ENCODE peak calls at places on chromosomes 1 and 21, in ten cellular contexts. N is activated naive CD8-positive, alpha-beta T cell treated with anti-CD3 and anti-CD28 coated beads, Interleukin-2, amount 50 U/mL, for 24 hours; L is HS-5; T is T follicular helper cell; B is MCF 10A; K is anterior cingulate cortex; V is stimulated activated CD4-positive, alpha-beta T cell treated with anti-CD3 and anti-CD28 coated beads, Interleukin-2, amount 100 ng/mL, for 48 hours; O is GM10248; H is breast epithelium; F is heart left ventricle. R is an unnamed sample.

GRCh38 chr1:201140235-201140940 is 13.4 kb upstream of the ASCL5 start:
- DNase-seq in N (no peak), L (no peak), T (no peak), B (no peak), K (no peak), V (no peak), O (no peak), H (no peak), F (no peak), R (no peak)

GRCh38 chr1:57007472-57007871 is 41.7 kb upstream of the C8B start:
- DNase-seq in N (no peak), L (no peak), T (no peak), B (no peak), K (no peak), V (no peak), O (no peak), H (no peak), F (no peak), R (no peak)

GRCh38 chr1:27011058-27011764 is 1.4 kb downstream of the TENT5B start:
- DNase-seq in N (no peak), L (peak; percentile 73), T (no peak), B (peak; percentile 95), K (no peak), V (no peak), O (no peak), H (peak; percentile 93), F (no peak), R (no peak)

GRCh38 chr1:41791667-41792484 is 126.8 kb downstream of the HIVEP3 start:
- DNase-seq in N (no peak), L (no peak), T (no peak), B (no peak), K (no peak), V (no peak), O (no peak), H (no peak), F (no peak), R (no peak)

GRCh38 chr1:109193653-109194590 is 19.8 kb upstream of the SARS1 start:
- DNase-seq in N (peak; percentile 77), L (no peak), T (peak; percentile 22), B (peak; percentile 58), K (no peak), V (peak; percentile 67), O (peak; percentile 78), H (no peak), F (no peak), R (peak; percentile 54)

GRCh38 chr1:175073054-175073453 is 5.4 kb downstream of the TNN start:
- DNase-seq in N (no peak), L (no peak), T (no peak), B (peak; percentile 51), K (no peak), V (no peak), O (no peak), H (no peak), F (no peak), R (no peak)

GRCh38 chr1:240582953-240583352 is 29.0 kb downstream of the GREM2 start:
- DNase-seq in N (no peak), L (no peak), T (no peak), B (no peak), K (no peak), V (no peak), O (no peak), H (no peak), F (no peak), R (no peak)

GRCh38 chr1:237124856-237125462 is 83.0 kb downstream of the RYR2 start:
- DNase-seq in N (no peak), L (no peak), T (no peak), B (peak; percentile 65), K (no peak), V (no peak), O (peak; percentile 24), H (no peak), F (no peak), R (no peak)

GRCh38 chr21:22342855-22343254 is 1344.6 kb downstream of the NCAM2 start:
- DNase-seq in N (no peak), L (no peak), T (no peak), B (peak; percentile 35), K (no peak), V (no peak), O (no peak), H (no peak), F (no peak), R (no peak)

GRCh38 chr1:156894711-156895407 is 1.3 kb downstream of the PEAR1 start:
- DNase-seq in N (no peak), L (no peak), T (no peak), B (no peak), K (no peak), V (no peak), O (no peak), H (no peak), F (peak; percentile 79), R (no peak)

GRCh38 chr1:32813941-32814739 is 3.0 kb downstream of the YARS1 start:
- DNase-seq in N (no peak), L (no peak), T (no peak), B (peak; percentile 75), K (no peak), V (no peak), O (no peak), H (no peak), F (no peak), R (no peak)

GRCh38 chr1:64877151-64877550 is 89.2 kb downstream of the JAK1 start:
- DNase-seq in N (no peak), L (no peak), T (peak; percentile 26), B (no peak), K (no peak), V (no peak), O (no peak), H (no peak), F (no peak), R (no peak)

GRCh38 chr1:85655315-85655714 is 52.9 kb downstream of the ZNHIT6 start:
- DNase-seq in N (no peak), L (no peak), T (no peak), B (no peak), K (no peak), V (no peak), O (no peak), H (no peak), F (no peak), R (no peak)

GRCh38 chr1:39976732-39977131 is 21.8 kb downstream of the MFSD2A start:
- DNase-seq in N (no peak), L (no peak), T (no peak), B (peak; percentile 34), K (no peak), V (no peak), O (no peak), H (no peak), F (no peak), R (no peak)

GRCh38 chr1:162905759-162906158 is 44.8 kb upstream of the CCDC190 start:
- DNase-seq in N (no peak), L (peak; percentile 74), T (no peak), B (peak; percentile 78), K (no peak), V (no peak), O (no peak), H (no peak), F (no peak), R (no peak)

GRCh38 chr1:223338811-223339746 is 24.9 kb downstream of the SUSD4 start:
- DNase-seq in N (no peak), L (no peak), T (no peak), B (no peak), K (peak; percentile 33), V (no peak), O (no peak), H (no peak), F (no peak), R (no peak)

GRCh38 chr21:32994305-32994704 is 31.4 kb upstream of the OLIG2 start:
- DNase-seq in N (no peak), L (no peak), T (no peak), B (peak; percentile 40), K (no peak), V (no peak), O (no peak), H (no peak), F (no peak), R (no peak)